ENCODE peak calls at places on chromosomes 16 and 17, in four cellular contexts. A is coronary artery, C is lung, H is AG09309. F is an unnamed sample.

GRCh38 chr16:25625620-25626019 is 66.1 kb upstream of the HS3ST4 start:
- DNase-seq in A (no peak), C (no peak), H (no peak), F (no peak)

GRCh38 chr17:83083368-83084201 is 4.2 kb downstream of the METRNL start:
- DNase-seq in A (no peak), C (no peak), H (peak; percentile 98), F (peak; percentile 94)

GRCh38 chr17:74361613-74362391 is at the start of gene BTBD17:
- DNase-seq in A (no peak), C (peak; percentile 40), H (no peak), F (no peak)

GRCh38 chr17:81309859-81310839 is 15.0 kb upstream of the SLC38A10 start:
- DNase-seq in A (no peak), C (no peak), H (no peak), F (no peak)

GRCh38 chr16:58177347-58177710 is 20.6 kb downstream of the CSNK2A2 start:
- DNase-seq in A (no peak), C (no peak), H (no peak), F (no peak)

GRCh38 chr16:610513-611381 is 20.0 kb upstream of the WFIKKN1 start:
- DNase-seq in A (no peak), C (peak; percentile 72), H (no peak), F (no peak)

GRCh38 chr17:63476857-63477470 is at the start of gene ACE:
- DNase-seq in A (no peak), C (no peak), H (no peak), F (no peak)

GRCh38 chr16:9075299-9076071 is 16.0 kb upstream of the HAPSTR1 start:
- DNase-seq in A (no peak), C (no peak), H (no peak), F (no peak)

GRCh38 chr17:47280072-47280811 is 26.6 kb downstream of the ITGB3 start:
- DNase-seq in A (no peak), C (no peak), H (no peak), F (no peak)

GRCh38 chr16:66175580-66175979 is 190.9 kb upstream of the CDH5 start:
- DNase-seq in A (no peak), C (no peak), H (no peak), F (no peak)

GRCh38 chr16:67910162-67910561 is 17.1 kb downstream of the PSKH1 start:
- DNase-seq in A (no peak), C (no peak), H (peak; percentile 31), F (no peak)

GRCh38 chr17:35766903-35767510 is 6.3 kb downstream of the C17orf50 start:
- DNase-seq in A (no peak), C (no peak), H (no peak), F (no peak)

GRCh38 chr16:14447783-14448182 is 182.3 kb downstream of the PARN start:
- DNase-seq in A (no peak), C (no peak), H (no peak), F (no peak)

GRCh38 chr16:50711862-50712567 is 18.6 kb downstream of the NOD2 start:
- DNase-seq in A (no peak), C (no peak), H (no peak), F (no peak)

GRCh38 chr17:27475981-27476895 is 20.0 kb downstream of the KSR1 start:
- DNase-seq in A (no peak), C (no peak), H (no peak), F (no peak)

GRCh38 chr17:10738516-10739258 is 8.9 kb upstream of the TMEM220 start:
- DNase-seq in A (no peak), C (no peak), H (no peak), F (no peak)

GRCh38 chr16:24670623-24671454 is 58.6 kb upstream of the TNRC6A start:
- DNase-seq in A (peak; percentile 92), C (peak; percentile 40), H (peak; percentile 20), F (peak; percentile 75)

GRCh38 chr17:732788-733720 is 658 bp downstream of the TLCD3A start:
- DNase-seq in A (no peak), C (peak; percentile 37), H (no peak), F (no peak)

GRCh38 chr16:85524630-85525463 is 88.3 kb upstream of the GSE1 start:
- DNase-seq in A (no peak), C (peak; percentile 76), H (no peak), F (peak; percentile 38)

GRCh38 chr17:13788385-13788784 is 186.7 kb upstream of the HS3ST3A1 start:
- DNase-seq in A (no peak), C (no peak), H (no peak), F (no peak)

GRCh38 chr17:32746698-32747097 is 130.2 kb downstream of the MYO1D start:
- DNase-seq in A (no peak), C (no peak), H (peak; percentile 23), F (no peak)

GRCh38 chr16:87189426-87189825 is 127.8 kb downstream of the C16orf95 start:
- DNase-seq in A (no peak), C (no peak), H (no peak), F (no peak)

GRCh38 chr17:81481011-81481799 is 31.4 kb downstream of the ACTG1 start:
- DNase-seq in A (no peak), C (no peak), H (no peak), F (peak; percentile 11)

GRCh38 chr16:22353933-22354541 is 20.4 kb downstream of the CDR2 start:
- DNase-seq in A (no peak), C (no peak), H (no peak), F (no peak)

GRCh38 chr16:85799497-85800320 is at the start of the genes COX4I1 and EMC8:
- DNase-seq in A (peak; percentile 95), C (peak; percentile 95), H (peak; percentile 69), F (peak; percentile 78)

GRCh38 chr16:23432176-23433128 is 20.5 kb downstream of the COG7 start:
- DNase-seq in A (no peak), C (no peak), H (no peak), F (no peak)

GRCh38 chr17:6473128-6473767 is 29.0 kb downstream of the PIMREG start:
- DNase-seq in A (no peak), C (peak; percentile 83), H (no peak), F (peak; percentile 40)

GRCh38 chr16:67148656-67149275 is 2.0 kb downstream of the B3GNT9 start:
- DNase-seq in A (peak; percentile 71), C (no peak), H (no peak), F (no peak)

GRCh38 chr17:50186661-50187402 is 14.6 kb downstream of the COL1A1 start:
- DNase-seq in A (no peak), C (no peak), H (no peak), F (no peak)

GRCh38 chr17:80498920-80499410 is 22.6 kb upstream of the NPTX1 start:
- DNase-seq in A (no peak), C (no peak), H (no peak), F (no peak)

GRCh38 chr16:1289480-1289872 is 20.0 kb upstream of the UBE2I start:
- DNase-seq in A (no peak), C (no peak), H (no peak), F (no peak)

GRCh38 chr16:80164881-80165280 is 375.9 kb upstream of the DYNLRB2 start:
- DNase-seq in A (no peak), C (no peak), H (no peak), F (no peak)
- TF ChIP-seq CTCF in A (no peak), C (no peak), H (no peak), F (no peak)

DNA sequence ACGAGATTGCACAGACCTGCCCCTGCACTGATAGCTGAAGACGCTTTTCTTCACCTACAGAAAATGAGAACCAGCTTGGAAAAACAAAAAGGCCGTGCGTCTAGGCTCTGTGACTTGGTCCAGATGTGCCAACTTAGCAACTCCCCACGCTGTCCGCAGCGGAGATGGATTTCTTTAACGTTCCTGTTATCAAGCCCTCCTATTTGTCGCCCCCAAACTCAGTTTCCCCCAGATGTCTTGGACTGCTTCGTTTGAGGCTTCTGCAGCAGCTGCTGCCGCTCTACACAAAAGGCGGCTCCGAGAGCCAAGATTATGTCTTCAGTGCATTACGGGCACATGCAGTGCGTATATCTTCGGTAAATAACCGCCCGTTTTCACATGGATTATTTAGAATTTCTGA is 240.5 kb upstream of the ZFHX3 start:
- DNase-seq in A (no peak), C (no peak), H (no peak), F (no peak)
- H3K4me3 ChIP-seq in A (no peak overlapping the region), C (no peak overlapping the region), H (no peak overlapping the region), F (no peak overlapping the region)

GRCh38 chr16:48044117-48044516 is 111.7 kb downstream of the ABCC12 start:
- DNase-seq in A (no peak), C (no peak), H (no peak), F (no peak)

GRCh38 chr16:48047273-48047672 is 108.5 kb downstream of the ABCC12 start:
- DNase-seq in A (no peak), C (no peak), H (no peak), F (no peak)

GRCh38 chr16:48047755-48048154 is 108.0 kb downstream of the ABCC12 start:
- DNase-seq in A (no peak), C (no peak), H (no peak), F (no peak)

GRCh38 chr16:48041861-48042435 is 113.8 kb downstream of the ABCC12 start:
- DNase-seq in A (no peak), C (no peak), H (no peak), F (no peak)
- TF ChIP-seq CTCF in A (no peak), C (no peak), H (no peak), F (no peak)

GRCh38 chr16:11781773-11782172 is 15.3 kb downstream of the ZC3H7A start:
- DNase-seq in A (no peak), C (no peak), H (no peak), F (no peak)
- H3K4me3 ChIP-seq in A (peak overlapping the region; percentile 36), C (no peak overlapping the region), H (no peak overlapping the region), F (no peak overlapping the region)

DNA sequence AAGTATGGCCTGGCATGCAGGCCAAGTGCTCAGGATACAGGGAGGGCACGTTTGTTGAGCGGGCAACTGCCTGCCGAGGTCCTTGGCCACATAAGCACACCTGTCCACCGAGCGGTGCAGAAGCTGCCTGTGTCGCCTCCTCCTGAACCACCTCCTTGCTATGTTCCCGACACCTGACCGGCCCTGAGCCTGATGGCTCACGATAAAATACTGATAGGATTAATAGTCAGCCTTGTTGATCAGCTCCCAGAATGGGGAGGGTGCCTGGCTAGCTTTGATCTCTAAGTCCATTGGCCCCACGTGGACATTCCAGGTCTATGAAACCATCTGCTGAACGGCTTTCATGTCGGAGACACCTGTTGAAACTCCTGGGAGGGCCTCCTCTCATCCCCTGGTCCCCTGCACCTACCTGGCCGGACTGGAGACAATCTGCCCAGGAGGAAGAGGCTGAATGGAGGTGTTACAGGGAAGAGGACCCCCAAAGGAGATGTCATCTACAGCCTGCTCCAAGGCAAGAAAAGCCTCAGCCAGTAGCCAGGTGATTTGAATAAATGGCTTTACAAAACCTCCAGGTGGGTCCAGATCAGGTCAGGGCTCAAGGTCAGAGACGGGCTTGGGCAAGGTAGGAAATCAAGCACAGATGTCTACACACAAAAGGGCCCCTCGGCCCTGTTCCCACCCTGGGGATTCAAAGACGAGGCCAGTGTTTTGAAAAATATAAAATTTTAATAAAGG is 33.4 kb downstream of the AXIN2 start:
- DNase-seq in A (peak; percentile 46), C (no peak), H (no peak), F (no peak)
- TF ChIP-seq CTCF in A (no peak), C (no peak), H (no peak), F (no peak)

DNA sequence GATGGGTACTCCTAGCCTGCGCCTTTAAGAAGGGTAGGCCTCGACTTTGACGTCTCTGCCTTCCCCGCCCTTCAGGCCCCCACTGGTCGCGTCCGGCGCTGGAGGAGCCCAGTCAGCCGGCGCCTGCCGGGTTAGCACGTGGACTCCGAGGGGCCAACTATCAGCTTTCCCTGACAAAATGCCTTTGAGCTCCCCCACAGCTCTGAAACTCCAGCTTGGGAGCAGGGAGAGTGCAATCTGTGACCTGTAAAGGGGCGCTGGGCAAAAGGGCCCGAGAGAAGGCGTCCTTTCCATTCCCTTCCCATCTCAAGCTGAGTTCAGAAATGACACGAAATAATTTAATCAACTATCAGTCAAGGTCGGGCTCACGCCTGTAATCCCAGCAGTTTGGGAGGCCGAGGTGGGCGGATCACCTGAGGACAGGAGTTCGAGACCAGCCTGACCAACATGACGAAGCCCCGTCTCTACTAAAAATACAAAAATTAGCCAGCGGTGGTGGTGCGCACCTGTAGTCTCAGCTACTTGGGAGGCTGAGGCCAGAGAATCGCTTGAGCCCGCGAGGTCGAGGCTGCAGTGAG is 2.3 kb upstream of the SLC25A39 start:
- DNase-seq in A (peak; percentile 98), C (peak; percentile 96), H (peak; percentile 91), F (peak; percentile 92)
- H3K4me3 ChIP-seq in A (peak overlapping the region; percentile 99), C (no peak overlapping the region), H (no peak overlapping the region), F (no peak overlapping the region)

F was measured in astrocyte of the cerebellum.